ENCODE peak calls at places on chromosomes 1 and 21, in seven cellular contexts. One of them, this sample, is unnamed.

GRCh38 chr21:45998276-45998701 is 16.7 kb downstream of the COL6A1 start:
- DNase-seq in retina: no peak
- DNase-seq in AG09319: no peak
- DNase-seq in OCI-LY7: no peak
- DNase-seq in activated T-helper 1 cell treated with Interleukin-2 at 50 U/mL for 16 hours: no peak
- DNase-seq in A549: no peak
- DNase-seq in erythroblast: no peak
- DNase-seq in this sample: peak; percentile 85

GRCh38 chr1:75554870-75555269 is 56.0 kb downstream of the SLC44A5 start:
- DNase-seq in activated T-helper 1 cell treated with Interleukin-2 at 50 U/mL for 16 hours: no peak
- DNase-seq in retina: no peak
- DNase-seq in OCI-LY7: no peak
- DNase-seq in A549: no peak
- DNase-seq in erythroblast: no peak
- DNase-seq in AG09319: no peak
- DNase-seq in this sample: no peak

GRCh38 chr1:12410351-12410750 is 180.5 kb downstream of the VPS13D start:
- DNase-seq in retina: no peak
- DNase-seq in OCI-LY7: no peak
- DNase-seq in AG09319: no peak
- DNase-seq in A549: no peak
- DNase-seq in erythroblast: no peak
- DNase-seq in activated T-helper 1 cell treated with Interleukin-2 at 50 U/mL for 16 hours: no peak
- DNase-seq in this sample: no peak

GRCh38 chr1:47280142-47280541 is 33.8 kb downstream of the STIL start:
- DNase-seq in retina: no peak
- DNase-seq in AG09319: no peak
- DNase-seq in OCI-LY7: no peak
- DNase-seq in activated T-helper 1 cell treated with Interleukin-2 at 50 U/mL for 16 hours: no peak
- DNase-seq in A549: no peak
- DNase-seq in erythroblast: peak; percentile 31
- DNase-seq in this sample: no peak

GRCh38 chr1:229855999-229856650 is 210.9 kb upstream of the GALNT2 start:
- DNase-seq in OCI-LY7: peak; percentile 87
- DNase-seq in activated T-helper 1 cell treated with Interleukin-2 at 50 U/mL for 16 hours: no peak
- DNase-seq in AG09319: no peak
- DNase-seq in retina: no peak
- DNase-seq in erythroblast: no peak
- DNase-seq in A549: no peak
- DNase-seq in this sample: peak; percentile 70

GRCh38 chr1:62241357-62242131 is 46.9 kb downstream of the L1TD1 start:
- DNase-seq in OCI-LY7: no peak
- DNase-seq in retina: no peak
- DNase-seq in A549: peak; percentile 33
- DNase-seq in AG09319: no peak
- DNase-seq in erythroblast: no peak
- DNase-seq in activated T-helper 1 cell treated with Interleukin-2 at 50 U/mL for 16 hours: no peak
- DNase-seq in this sample: no peak

GRCh38 chr1:239633432-239633831 is 247.1 kb downstream of the CHRM3 start:
- DNase-seq in retina: no peak
- DNase-seq in A549: no peak
- DNase-seq in erythroblast: no peak
- DNase-seq in OCI-LY7: no peak
- DNase-seq in activated T-helper 1 cell treated with Interleukin-2 at 50 U/mL for 16 hours: no peak
- DNase-seq in AG09319: no peak
- DNase-seq in this sample: no peak

GRCh38 chr1:155938220-155938627 is 3.2 kb upstream of the RXFP4 start:
- DNase-seq in AG09319: no peak
- DNase-seq in activated T-helper 1 cell treated with Interleukin-2 at 50 U/mL for 16 hours: no peak
- DNase-seq in retina: peak; percentile 52
- DNase-seq in erythroblast: peak; percentile 77
- DNase-seq in OCI-LY7: peak; percentile 77
- DNase-seq in A549: peak; percentile 81
- DNase-seq in this sample: peak; percentile 32

GRCh38 chr1:101506541-101507164 is 269.8 kb downstream of the S1PR1 start:
- DNase-seq in erythroblast: peak; percentile 66
- DNase-seq in OCI-LY7: peak; percentile 56
- DNase-seq in AG09319: peak; percentile 2
- DNase-seq in A549: peak; percentile 35
- DNase-seq in retina: peak; percentile 14
- DNase-seq in activated T-helper 1 cell treated with Interleukin-2 at 50 U/mL for 16 hours: no peak
- DNase-seq in this sample: no peak

GRCh38 chr1:56034847-56035483 is 544.4 kb downstream of the PLPP3 start:
- DNase-seq in A549: no peak
- DNase-seq in activated T-helper 1 cell treated with Interleukin-2 at 50 U/mL for 16 hours: no peak
- DNase-seq in retina: peak; percentile 29
- DNase-seq in erythroblast: no peak
- DNase-seq in OCI-LY7: no peak
- DNase-seq in AG09319: no peak
- DNase-seq in this sample: no peak

GRCh38 chr1:25880518-25880917 is 5.0 kb upstream of the PAQR7 start:
- DNase-seq in A549: no peak
- DNase-seq in AG09319: no peak
- DNase-seq in erythroblast: no peak
- DNase-seq in OCI-LY7: no peak
- DNase-seq in activated T-helper 1 cell treated with Interleukin-2 at 50 U/mL for 16 hours: no peak
- DNase-seq in retina: no peak
- DNase-seq in this sample: no peak

GRCh38 chr1:10623391-10624145 is 148.8 kb downstream of the PEX14 start:
- DNase-seq in retina: no peak
- DNase-seq in A549: no peak
- DNase-seq in activated T-helper 1 cell treated with Interleukin-2 at 50 U/mL for 16 hours: no peak
- DNase-seq in OCI-LY7: no peak
- DNase-seq in erythroblast: no peak
- DNase-seq in AG09319: no peak
- DNase-seq in this sample: no peak

GRCh38 chr1:151510020-151510405 is 1.2 kb upstream of the CGN start:
- DNase-seq in erythroblast: no peak
- DNase-seq in retina: peak; percentile 28
- DNase-seq in AG09319: no peak
- DNase-seq in OCI-LY7: no peak
- DNase-seq in activated T-helper 1 cell treated with Interleukin-2 at 50 U/mL for 16 hours: no peak
- DNase-seq in A549: peak; percentile 45
- DNase-seq in this sample: no peak

GRCh38 chr1:205191617-205192016 is 19.9 kb downstream of the DSTYK start:
- DNase-seq in erythroblast: peak; percentile 16
- DNase-seq in A549: no peak
- DNase-seq in retina: peak; percentile 45
- DNase-seq in AG09319: no peak
- DNase-seq in activated T-helper 1 cell treated with Interleukin-2 at 50 U/mL for 16 hours: no peak
- DNase-seq in OCI-LY7: no peak
- DNase-seq in this sample: no peak

GRCh38 chr1:3819626-3820245 is 23.4 kb upstream of the LRRC47 start:
- DNase-seq in erythroblast: no peak
- DNase-seq in retina: peak; percentile 56
- DNase-seq in OCI-LY7: no peak
- DNase-seq in A549: no peak
- DNase-seq in activated T-helper 1 cell treated with Interleukin-2 at 50 U/mL for 16 hours: no peak
- DNase-seq in AG09319: no peak
- DNase-seq in this sample: no peak

GRCh38 chr1:202551683-202552082 is 158.6 kb downstream of the SYT2 start:
- DNase-seq in OCI-LY7: no peak
- DNase-seq in activated T-helper 1 cell treated with Interleukin-2 at 50 U/mL for 16 hours: no peak
- DNase-seq in A549: no peak
- DNase-seq in retina: no peak
- DNase-seq in AG09319: no peak
- DNase-seq in erythroblast: peak; percentile 17
- DNase-seq in this sample: no peak

GRCh38 chr1:119964673-119965363 is 68.5 kb upstream of the ADAM30 start:
- DNase-seq in retina: no peak
- DNase-seq in A549: no peak
- DNase-seq in activated T-helper 1 cell treated with Interleukin-2 at 50 U/mL for 16 hours: no peak
- DNase-seq in AG09319: peak; percentile 23
- DNase-seq in OCI-LY7: no peak
- DNase-seq in erythroblast: no peak
- DNase-seq in this sample: no peak

GRCh38 chr1:42931108-42931539 is 27.5 kb downstream of the SLC2A1 start:
- DNase-seq in AG09319: no peak
- DNase-seq in OCI-LY7: peak; percentile 64
- DNase-seq in erythroblast: peak; percentile 80
- DNase-seq in retina: peak; percentile 63
- DNase-seq in activated T-helper 1 cell treated with Interleukin-2 at 50 U/mL for 16 hours: no peak
- DNase-seq in A549: peak; percentile 62
- DNase-seq in this sample: peak; percentile 83

GRCh38 chr1:68174173-68175113 is 57.9 kb downstream of the WLS start:
- DNase-seq in erythroblast: no peak
- DNase-seq in OCI-LY7: no peak
- DNase-seq in A549: peak; percentile 27
- DNase-seq in activated T-helper 1 cell treated with Interleukin-2 at 50 U/mL for 16 hours: no peak
- DNase-seq in retina: peak; percentile 14
- DNase-seq in AG09319: peak; percentile 87
- DNase-seq in this sample: no peak

GRCh38 chr1:43858324-43858723 is 75.3 kb upstream of the ARTN start:
- DNase-seq in OCI-LY7: no peak
- DNase-seq in activated T-helper 1 cell treated with Interleukin-2 at 50 U/mL for 16 hours: no peak
- DNase-seq in A549: no peak
- DNase-seq in erythroblast: peak; percentile 21
- DNase-seq in AG09319: peak; percentile 90
- DNase-seq in retina: no peak
- DNase-seq in this sample: no peak

GRCh38 chr1:182387566-182387965 is 4.0 kb downstream of the GLUL start:
- DNase-seq in OCI-LY7: no peak
- DNase-seq in A549: no peak
- DNase-seq in retina: no peak
- DNase-seq in AG09319: no peak
- DNase-seq in erythroblast: no peak
- DNase-seq in activated T-helper 1 cell treated with Interleukin-2 at 50 U/mL for 16 hours: no peak
- DNase-seq in this sample: no peak

GRCh38 chr1:6730889-6731288 is 29.3 kb upstream of the DNAJC11 start:
- DNase-seq in erythroblast: no peak
- DNase-seq in retina: no peak
- DNase-seq in activated T-helper 1 cell treated with Interleukin-2 at 50 U/mL for 16 hours: no peak
- DNase-seq in A549: no peak
- DNase-seq in OCI-LY7: no peak
- DNase-seq in AG09319: no peak
- DNase-seq in this sample: no peak

GRCh38 chr21:26116456-26117011 is 54.0 kb downstream of the APP start:
- DNase-seq in retina: peak; percentile 31
- DNase-seq in AG09319: peak; percentile 50
- DNase-seq in A549: no peak
- DNase-seq in activated T-helper 1 cell treated with Interleukin-2 at 50 U/mL for 16 hours: no peak
- DNase-seq in OCI-LY7: no peak
- DNase-seq in erythroblast: no peak
- DNase-seq in this sample: no peak

GRCh38 chr1:234774971-234775370 is 165.0 kb upstream of the IRF2BP2 start:
- DNase-seq in A549: no peak
- DNase-seq in activated T-helper 1 cell treated with Interleukin-2 at 50 U/mL for 16 hours: no peak
- DNase-seq in AG09319: no peak
- DNase-seq in OCI-LY7: no peak
- DNase-seq in erythroblast: no peak
- DNase-seq in retina: no peak
- DNase-seq in this sample: peak; percentile 59

GRCh38 chr1:211495584-211495983 is 3.6 kb upstream of the RD3 start:
- DNase-seq in activated T-helper 1 cell treated with Interleukin-2 at 50 U/mL for 16 hours: no peak
- DNase-seq in OCI-LY7: no peak
- DNase-seq in retina: no peak
- DNase-seq in A549: no peak
- DNase-seq in AG09319: no peak
- DNase-seq in erythroblast: no peak
- DNase-seq in this sample: no peak

GRCh38 chr1:230113605-230114241 is 46.7 kb downstream of the GALNT2 start:
- DNase-seq in erythroblast: no peak
- DNase-seq in OCI-LY7: no peak
- DNase-seq in retina: no peak
- DNase-seq in AG09319: no peak
- DNase-seq in A549: peak; percentile 55
- DNase-seq in activated T-helper 1 cell treated with Interleukin-2 at 50 U/mL for 16 hours: no peak
- DNase-seq in this sample: no peak

GRCh38 chr1:214637722-214638473 is 34.9 kb downstream of the CENPF start:
- DNase-seq in activated T-helper 1 cell treated with Interleukin-2 at 50 U/mL for 16 hours: no peak
- DNase-seq in OCI-LY7: peak; percentile 42
- DNase-seq in retina: peak; percentile 11
- DNase-seq in erythroblast: peak; percentile 50
- DNase-seq in A549: peak; percentile 58
- DNase-seq in AG09319: peak; percentile 29
- DNase-seq in this sample: no peak

GRCh38 chr1:58815069-58815679 is 31.3 kb upstream of the JUN start:
- DNase-seq in OCI-LY7: peak; percentile 72
- DNase-seq in retina: peak; percentile 69
- DNase-seq in A549: peak; percentile 94
- DNase-seq in erythroblast: peak; percentile 72
- DNase-seq in AG09319: peak; percentile 90
- DNase-seq in activated T-helper 1 cell treated with Interleukin-2 at 50 U/mL for 16 hours: peak; percentile 41
- DNase-seq in this sample: peak; percentile 95

GRCh38 chr1:63317007-63317813 is 5.2 kb upstream of the FOXD3 start:
- DNase-seq in retina: peak; percentile 81
- DNase-seq in activated T-helper 1 cell treated with Interleukin-2 at 50 U/mL for 16 hours: no peak
- DNase-seq in A549: peak; percentile 91
- DNase-seq in OCI-LY7: peak; percentile 86
- DNase-seq in erythroblast: peak; percentile 88
- DNase-seq in AG09319: peak; percentile 18
- DNase-seq in this sample: no peak

This sample was measured in lower leg skin.